ENCODE peak calls at places on chromosome 1, in seven cellular contexts. One of them, this sample, is unnamed.
A peak's percentile ranks its signal among the peaks of the same experiment; 100 is the strongest.

GRCh38 chr1:56557746-56558145 is 21.6 kb downstream of the PLPP3 start:
- DNase-seq in fibroblast of lung: no peak
- DNase-seq in neural progenitor cell: no peak
- DNase-seq in H1: no peak
- DNase-seq in adipocyte: no peak
- DNase-seq in MM.1S: no peak
- DNase-seq in K562: no peak
- DNase-seq in this sample: no peak

GRCh38 chr1:71080782-71081696 is at the start of gene ZRANB2:
- DNase-seq in adipocyte: peak; percentile 98
- DNase-seq in neural progenitor cell: peak; percentile 94
- DNase-seq in fibroblast of lung: peak; percentile 94
- DNase-seq in K562: peak; percentile 93
- DNase-seq in MM.1S: peak; percentile 97
- DNase-seq in H1: peak; percentile 79
- DNase-seq in this sample: peak; percentile 93

GRCh38 chr1:145871994-145872411 is 13.1 kb upstream of the PIAS3 start:
- DNase-seq in K562: no peak
- DNase-seq in H1: no peak
- DNase-seq in neural progenitor cell: peak; percentile 48
- DNase-seq in MM.1S: peak; percentile 53
- DNase-seq in adipocyte: peak; percentile 39
- DNase-seq in fibroblast of lung: peak; percentile 54
- DNase-seq in this sample: no peak

GRCh38 chr1:85090225-85090624 is 41.9 kb upstream of the MCOLN3 start:
- DNase-seq in adipocyte: no peak
- DNase-seq in H1: no peak
- DNase-seq in neural progenitor cell: no peak
- DNase-seq in K562: no peak
- DNase-seq in fibroblast of lung: no peak
- DNase-seq in MM.1S: no peak
- DNase-seq in this sample: no peak

GRCh38 chr1:42170779-42171621 is 6.5 kb upstream of the GUCA2A start:
- DNase-seq in H1: no peak
- DNase-seq in neural progenitor cell: no peak
- DNase-seq in adipocyte: no peak
- DNase-seq in MM.1S: no peak
- DNase-seq in fibroblast of lung: no peak
- DNase-seq in K562: no peak
- DNase-seq in this sample: no peak

GRCh38 chr1:226384040-226384439 is 23.9 kb downstream of the PARP1 start:
- DNase-seq in MM.1S: no peak
- DNase-seq in H1: no peak
- DNase-seq in adipocyte: no peak
- DNase-seq in K562: no peak
- DNase-seq in neural progenitor cell: no peak
- DNase-seq in fibroblast of lung: no peak
- DNase-seq in this sample: no peak

GRCh38 chr1:220123889-220124288 is 30.0 kb downstream of the IARS2 start:
- DNase-seq in K562: no peak
- DNase-seq in fibroblast of lung: no peak
- DNase-seq in neural progenitor cell: peak; percentile 17
- DNase-seq in MM.1S: peak; percentile 36
- DNase-seq in adipocyte: peak; percentile 10
- DNase-seq in H1: no peak
- DNase-seq in this sample: peak; percentile 27

GRCh38 chr1:25486602-25487001 is 55.9 kb downstream of the MACO1 start:
- DNase-seq in H1: no peak
- DNase-seq in neural progenitor cell: no peak
- DNase-seq in MM.1S: no peak
- DNase-seq in adipocyte: peak; percentile 15
- DNase-seq in K562: no peak
- DNase-seq in fibroblast of lung: peak; percentile 44
- DNase-seq in this sample: no peak

GRCh38 chr1:179229214-179230140 is at the start of gene ABL2:
- DNase-seq in neural progenitor cell: peak; percentile 85
- DNase-seq in adipocyte: peak; percentile 77
- DNase-seq in H1: no peak
- DNase-seq in fibroblast of lung: peak; percentile 17
- DNase-seq in MM.1S: peak; percentile 80
- DNase-seq in K562: peak; percentile 93
- DNase-seq in this sample: peak; percentile 71

GRCh38 chr1:179228783-179229213 is 679 bp downstream of the ABL2 start:
- DNase-seq in neural progenitor cell: peak; percentile 78
- DNase-seq in fibroblast of lung: peak; percentile 36
- DNase-seq in H1: no peak
- DNase-seq in MM.1S: no peak
- DNase-seq in adipocyte: peak; percentile 77
- DNase-seq in K562: peak; percentile 76
- DNase-seq in this sample: peak; percentile 50

GRCh38 chr1:179230251-179230650 is 774 bp upstream of the ABL2 start:
- DNase-seq in neural progenitor cell: no peak
- DNase-seq in K562: no peak
- DNase-seq in adipocyte: peak; percentile 51
- DNase-seq in MM.1S: no peak
- DNase-seq in H1: no peak
- DNase-seq in fibroblast of lung: peak; percentile 65
- DNase-seq in this sample: no peak

GRCh38 chr1:179231923-179232322 is 2.4 kb upstream of the ABL2 start:
- DNase-seq in K562: peak; percentile 24
- DNase-seq in MM.1S: no peak
- DNase-seq in H1: no peak
- DNase-seq in neural progenitor cell: no peak
- DNase-seq in fibroblast of lung: peak; percentile 71
- DNase-seq in adipocyte: no peak
- DNase-seq in this sample: no peak

DNA sequence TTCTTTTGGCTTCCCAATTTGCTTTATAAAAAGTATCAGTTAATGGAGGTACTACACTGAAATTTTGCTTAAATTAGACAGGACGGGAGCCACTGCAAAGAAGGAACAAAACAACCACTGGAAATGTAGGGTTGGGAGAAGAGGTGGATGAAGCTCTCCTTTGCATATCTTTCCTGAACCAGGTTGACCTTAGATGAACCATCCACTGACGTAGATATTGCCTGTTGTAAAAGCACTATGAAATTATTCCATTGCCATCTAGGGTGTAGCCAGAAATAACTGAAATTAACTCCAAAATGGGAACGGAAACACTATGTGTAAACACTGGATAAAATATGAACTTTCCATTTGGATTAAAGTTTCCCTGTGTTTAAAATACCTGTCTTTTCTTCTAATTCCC is 1.2 kb upstream of the ABL2 start:
- DNase-seq in H1: no peak
- DNase-seq in K562: peak; percentile 41
- DNase-seq in MM.1S: no peak
- DNase-seq in adipocyte: no peak
- DNase-seq in fibroblast of lung: no peak
- DNase-seq in neural progenitor cell: no peak
- DNase-seq in this sample: no peak
- H3K4me3 ChIP-seq in H1: no peak overlapping the region
- H3K4me3 ChIP-seq in K562: no peak overlapping the region
- H3K4me3 ChIP-seq in MM.1S: no peak overlapping the region
- H3K4me3 ChIP-seq in adipocyte: no peak overlapping the region
- H3K4me3 ChIP-seq in fibroblast of lung: peak overlapping the region; percentile 84
- H3K4me3 ChIP-seq in neural progenitor cell: no peak overlapping the region
- H3K4me3 ChIP-seq in this sample: no peak overlapping the region

GRCh38 chr1:205287076-205287475 is 34.5 kb downstream of the NUAK2 start:
- DNase-seq in neural progenitor cell: no peak
- DNase-seq in adipocyte: no peak
- DNase-seq in K562: no peak
- DNase-seq in MM.1S: no peak
- DNase-seq in fibroblast of lung: peak; percentile 42
- DNase-seq in H1: no peak
- DNase-seq in this sample: no peak
- H3K9ac ChIP-seq in neural progenitor cell: no peak overlapping the region
- H3K9ac ChIP-seq in adipocyte: no peak overlapping the region
- H3K9ac ChIP-seq in K562: no peak overlapping the region
- H3K9ac ChIP-seq in MM.1S: peak overlapping the region; percentile 69
- H3K9ac ChIP-seq in fibroblast of lung: no peak overlapping the region
- H3K9ac ChIP-seq in H1: no peak overlapping the region
- H3K9ac ChIP-seq in this sample: no peak overlapping the region

GRCh38 chr1:17207046-17207445 is 2.1 kb downstream of the PADI1 start:
- DNase-seq in MM.1S: no peak
- DNase-seq in neural progenitor cell: no peak
- DNase-seq in adipocyte: no peak
- DNase-seq in fibroblast of lung: no peak
- DNase-seq in H1: no peak
- DNase-seq in K562: no peak
- DNase-seq in this sample: no peak

GRCh38 chr1:17207540-17207939 is 2.6 kb downstream of the PADI1 start:
- DNase-seq in neural progenitor cell: no peak
- DNase-seq in fibroblast of lung: no peak
- DNase-seq in adipocyte: no peak
- DNase-seq in K562: no peak
- DNase-seq in MM.1S: no peak
- DNase-seq in H1: no peak
- DNase-seq in this sample: no peak

GRCh38 chr1:17209446-17209845 is 4.5 kb downstream of the PADI1 start:
- DNase-seq in fibroblast of lung: no peak
- DNase-seq in H1: no peak
- DNase-seq in K562: no peak
- DNase-seq in adipocyte: no peak
- DNase-seq in MM.1S: no peak
- DNase-seq in neural progenitor cell: no peak
- DNase-seq in this sample: no peak

GRCh38 chr1:17207966-17208418 is 3.1 kb downstream of the PADI1 start:
- DNase-seq in neural progenitor cell: no peak
- DNase-seq in adipocyte: peak; percentile 42
- DNase-seq in H1: peak; percentile 17
- DNase-seq in MM.1S: no peak
- DNase-seq in fibroblast of lung: peak; percentile 70
- DNase-seq in K562: peak; percentile 31
- DNase-seq in this sample: peak; percentile 33

GRCh38 chr1:17208546-17208945 is 3.6 kb downstream of the PADI1 start:
- DNase-seq in MM.1S: no peak
- DNase-seq in adipocyte: no peak
- DNase-seq in neural progenitor cell: no peak
- DNase-seq in H1: no peak
- DNase-seq in fibroblast of lung: no peak
- DNase-seq in K562: no peak
- DNase-seq in this sample: no peak
- H3K4me3 ChIP-seq in MM.1S: no peak overlapping the region
- H3K4me3 ChIP-seq in adipocyte: no peak overlapping the region
- H3K4me3 ChIP-seq in neural progenitor cell: no peak overlapping the region
- H3K4me3 ChIP-seq in H1: no peak overlapping the region
- H3K4me3 ChIP-seq in fibroblast of lung: no peak overlapping the region
- H3K4me3 ChIP-seq in K562: no peak overlapping the region
- H3K4me3 ChIP-seq in this sample: no peak overlapping the region

GRCh38 chr1:175755516-175755915 is 12.1 kb upstream of the TNR start:
- DNase-seq in K562: no peak
- DNase-seq in H1: no peak
- DNase-seq in adipocyte: no peak
- DNase-seq in MM.1S: no peak
- DNase-seq in neural progenitor cell: no peak
- DNase-seq in fibroblast of lung: no peak
- DNase-seq in this sample: no peak
- H3K9ac ChIP-seq in K562: no peak overlapping the region
- H3K9ac ChIP-seq in H1: no peak overlapping the region
- H3K9ac ChIP-seq in adipocyte: no peak overlapping the region
- H3K9ac ChIP-seq in MM.1S: no peak overlapping the region
- H3K9ac ChIP-seq in neural progenitor cell: no peak overlapping the region
- H3K9ac ChIP-seq in fibroblast of lung: no peak overlapping the region
- H3K9ac ChIP-seq in this sample: no peak overlapping the region

GRCh38 chr1:17427696-17428660 is 11.5 kb downstream of the RCC2 start:
- DNase-seq in K562: no peak
- DNase-seq in adipocyte: no peak
- DNase-seq in H1: no peak
- DNase-seq in MM.1S: no peak
- DNase-seq in fibroblast of lung: no peak
- DNase-seq in neural progenitor cell: no peak
- DNase-seq in this sample: no peak
- H3K4me3 ChIP-seq in K562: no peak overlapping the region
- H3K4me3 ChIP-seq in adipocyte: no peak overlapping the region
- H3K4me3 ChIP-seq in H1: no peak overlapping the region
- H3K4me3 ChIP-seq in MM.1S: no peak overlapping the region
- H3K4me3 ChIP-seq in fibroblast of lung: no peak overlapping the region
- H3K4me3 ChIP-seq in neural progenitor cell: no peak overlapping the region
- H3K4me3 ChIP-seq in this sample: no peak overlapping the region

GRCh38 chr1:153659656-153660055 is 1.2 kb downstream of the SNAPIN start:
- DNase-seq in K562: no peak
- DNase-seq in neural progenitor cell: no peak
- DNase-seq in H1: no peak
- DNase-seq in fibroblast of lung: no peak
- DNase-seq in adipocyte: no peak
- DNase-seq in MM.1S: no peak
- DNase-seq in this sample: no peak
- H3K9ac ChIP-seq in K562: peak overlapping the region; percentile 73
- H3K9ac ChIP-seq in neural progenitor cell: peak overlapping the region; percentile 63
- H3K9ac ChIP-seq in H1: no peak overlapping the region
- H3K9ac ChIP-seq in fibroblast of lung: no peak overlapping the region
- H3K9ac ChIP-seq in adipocyte: peak overlapping the region; percentile 95
- H3K9ac ChIP-seq in MM.1S: peak overlapping the region; percentile 79
- H3K9ac ChIP-seq in this sample: peak overlapping the region; percentile 79

GRCh38 chr1:16677552-16678423 is 11.0 kb upstream of the RNU1-3 start:
- DNase-seq in MM.1S: peak; percentile 60
- DNase-seq in fibroblast of lung: peak; percentile 36
- DNase-seq in adipocyte: peak; percentile 56
- DNase-seq in K562: peak; percentile 70
- DNase-seq in H1: no peak
- DNase-seq in neural progenitor cell: peak; percentile 65
- DNase-seq in this sample: peak; percentile 57
- H3K4me3 ChIP-seq in MM.1S: no peak overlapping the region
- H3K4me3 ChIP-seq in fibroblast of lung: no peak overlapping the region
- H3K4me3 ChIP-seq in adipocyte: no peak overlapping the region
- H3K4me3 ChIP-seq in K562: peak overlapping the region; percentile 25
- H3K4me3 ChIP-seq in H1: no peak overlapping the region
- H3K4me3 ChIP-seq in neural progenitor cell: no peak overlapping the region
- H3K4me3 ChIP-seq in this sample: no peak overlapping the region

GRCh38 chr1:115088871-115089442 is 346 bp downstream of the TSPAN2 start:
- DNase-seq in fibroblast of lung: no peak
- DNase-seq in MM.1S: no peak
- DNase-seq in adipocyte: no peak
- DNase-seq in K562: no peak
- DNase-seq in neural progenitor cell: no peak
- DNase-seq in H1: no peak
- DNase-seq in this sample: no peak
- H3K9ac ChIP-seq in fibroblast of lung: no peak overlapping the region
- H3K9ac ChIP-seq in MM.1S: no peak overlapping the region
- H3K9ac ChIP-seq in adipocyte: peak overlapping the region; percentile 54
- H3K9ac ChIP-seq in K562: no peak overlapping the region
- H3K9ac ChIP-seq in neural progenitor cell: peak overlapping the region; percentile 40
- H3K9ac ChIP-seq in H1: peak overlapping the region; percentile 83
- H3K9ac ChIP-seq in this sample: no peak overlapping the region

This sample was measured in DND-41.